ENCODE peak calls at places on chromosomes 4 and X, in six cellular contexts. One of them, this sample, is unnamed.

GRCh38 chr4:5710962-5711478 is at the start of gene EVC:
- DNase-seq in K562: peak; percentile 36
- DNase-seq in HepG2: peak; percentile 54
- DNase-seq in A549: peak; percentile 69
- DNase-seq in H1: peak; percentile 85
- DNase-seq in endothelial cell of umbilical vein: peak; percentile 67
- DNase-seq in this sample: peak; percentile 79

GRCh38 chr4:142815834-142816233 is 30.3 kb downstream of the INPP4B start:
- DNase-seq in HepG2: no peak
- DNase-seq in endothelial cell of umbilical vein: no peak
- DNase-seq in A549: no peak
- DNase-seq in H1: no peak
- DNase-seq in K562: no peak
- DNase-seq in this sample: no peak

GRCh38 chrX:13377537-13377936 is 57.7 kb upstream of the ATXN3L start:
- DNase-seq in HepG2: no peak
- DNase-seq in A549: no peak
- DNase-seq in endothelial cell of umbilical vein: no peak
- DNase-seq in K562: no peak
- DNase-seq in H1: no peak
- DNase-seq in this sample: no peak

GRCh38 chrX:93591398-93591797 is 82.0 kb downstream of the NAP1L3 start:
- DNase-seq in endothelial cell of umbilical vein: no peak
- DNase-seq in K562: no peak
- DNase-seq in H1: no peak
- DNase-seq in HepG2: no peak
- DNase-seq in A549: no peak
- DNase-seq in this sample: no peak

GRCh38 chr4:45317276-45317675 is 590.9 kb upstream of the GNPDA2 start:
- DNase-seq in K562: no peak
- DNase-seq in H1: no peak
- DNase-seq in A549: no peak
- DNase-seq in endothelial cell of umbilical vein: no peak
- DNase-seq in HepG2: no peak
- DNase-seq in this sample: no peak

GRCh38 chrX:103730746-103731508 is 20.2 kb downstream of the TMEM31 start:
- DNase-seq in HepG2: no peak
- DNase-seq in H1: no peak
- DNase-seq in A549: no peak
- DNase-seq in K562: no peak
- DNase-seq in endothelial cell of umbilical vein: peak; percentile 73
- DNase-seq in this sample: no peak

GRCh38 chr4:87007345-87008181 is 72.8 kb downstream of the AFF1 start:
- DNase-seq in K562: no peak
- DNase-seq in A549: no peak
- DNase-seq in endothelial cell of umbilical vein: peak; percentile 71
- DNase-seq in HepG2: no peak
- DNase-seq in H1: no peak
- DNase-seq in this sample: peak; percentile 48

GRCh38 chr4:71709961-71710360 is 73.9 kb downstream of the GC start:
- DNase-seq in A549: no peak
- DNase-seq in endothelial cell of umbilical vein: no peak
- DNase-seq in K562: no peak
- DNase-seq in HepG2: no peak
- DNase-seq in H1: no peak
- DNase-seq in this sample: no peak

GRCh38 chr4:1879491-1879890 is 8.3 kb downstream of the NSD2 start:
- DNase-seq in A549: no peak
- DNase-seq in endothelial cell of umbilical vein: no peak
- DNase-seq in HepG2: no peak
- DNase-seq in K562: no peak
- DNase-seq in H1: no peak
- DNase-seq in this sample: no peak

GRCh38 chr4:147777456-147778091 is 45.7 kb downstream of the ARHGAP10 start:
- DNase-seq in endothelial cell of umbilical vein: no peak
- DNase-seq in A549: peak; percentile 58
- DNase-seq in H1: no peak
- DNase-seq in HepG2: no peak
- DNase-seq in K562: no peak
- DNase-seq in this sample: no peak

GRCh38 chr4:8516996-8517550 is 63.1 kb upstream of the GPR78 start:
- DNase-seq in endothelial cell of umbilical vein: no peak
- DNase-seq in H1: no peak
- DNase-seq in K562: no peak
- DNase-seq in HepG2: no peak
- DNase-seq in A549: no peak
- DNase-seq in this sample: no peak

GRCh38 chr4:81255524-81255923 is 40.5 kb upstream of the PRKG2 start:
- DNase-seq in K562: no peak
- DNase-seq in HepG2: no peak
- DNase-seq in H1: no peak
- DNase-seq in A549: no peak
- DNase-seq in endothelial cell of umbilical vein: no peak
- DNase-seq in this sample: no peak

GRCh38 chr4:6354119-6354518 is 84.5 kb downstream of the WFS1 start:
- DNase-seq in A549: no peak
- DNase-seq in K562: no peak
- DNase-seq in HepG2: no peak
- DNase-seq in endothelial cell of umbilical vein: no peak
- DNase-seq in H1: no peak
- DNase-seq in this sample: no peak

GRCh38 chr4:106986486-106986885 is 49.6 kb downstream of the DKK2 start:
- DNase-seq in K562: no peak
- DNase-seq in HepG2: no peak
- DNase-seq in A549: no peak
- DNase-seq in H1: no peak
- DNase-seq in endothelial cell of umbilical vein: no peak
- DNase-seq in this sample: no peak

GRCh38 chrX:104913348-104913747 is 307.1 kb downstream of the TEX13A start:
- DNase-seq in HepG2: peak; percentile 1
- DNase-seq in A549: no peak
- DNase-seq in H1: no peak
- DNase-seq in K562: peak; percentile 5
- DNase-seq in endothelial cell of umbilical vein: peak; percentile 0
- DNase-seq in this sample: no peak

GRCh38 chr4:124890522-124890921 is 178.0 kb upstream of the ANKRD50 start:
- DNase-seq in HepG2: no peak
- DNase-seq in H1: no peak
- DNase-seq in K562: no peak
- DNase-seq in A549: no peak
- DNase-seq in endothelial cell of umbilical vein: no peak
- DNase-seq in this sample: no peak

GRCh38 chr4:20248155-20248558 is 3.5 kb upstream of the SLIT2 start:
- DNase-seq in HepG2: peak; percentile 1
- DNase-seq in endothelial cell of umbilical vein: peak; percentile 76
- DNase-seq in A549: no peak
- DNase-seq in H1: no peak
- DNase-seq in K562: no peak
- DNase-seq in this sample: no peak

GRCh38 chrX:49165901-49166881 is 3.6 kb downstream of the MAGIX start:
- DNase-seq in H1: peak; percentile 81
- DNase-seq in A549: no peak
- DNase-seq in endothelial cell of umbilical vein: peak; percentile 66
- DNase-seq in HepG2: no peak
- DNase-seq in K562: peak; percentile 60
- DNase-seq in this sample: peak; percentile 89

GRCh38 chr4:86921608-86922252 is 13.1 kb upstream of the AFF1 start:
- DNase-seq in H1: no peak
- DNase-seq in K562: no peak
- DNase-seq in A549: no peak
- DNase-seq in endothelial cell of umbilical vein: no peak
- DNase-seq in HepG2: no peak
- DNase-seq in this sample: no peak

GRCh38 chr4:187555174-187555573 is 440.4 kb upstream of the ZFP42 start:
- DNase-seq in HepG2: no peak
- DNase-seq in A549: no peak
- DNase-seq in endothelial cell of umbilical vein: no peak
- DNase-seq in K562: no peak
- DNase-seq in H1: no peak
- DNase-seq in this sample: no peak

GRCh38 chr4:134202136-134202535 is 547 bp upstream of the PABPC4L start:
- DNase-seq in HepG2: no peak
- DNase-seq in K562: no peak
- DNase-seq in endothelial cell of umbilical vein: no peak
- DNase-seq in H1: no peak
- DNase-seq in A549: no peak
- DNase-seq in this sample: no peak

GRCh38 chr4:26576171-26576829 is 7.6 kb upstream of the TBC1D19 start:
- DNase-seq in K562: no peak
- DNase-seq in A549: no peak
- DNase-seq in endothelial cell of umbilical vein: no peak
- DNase-seq in H1: no peak
- DNase-seq in HepG2: peak; percentile 34
- DNase-seq in this sample: no peak

GRCh38 chr4:6772223-6772928 is 10.2 kb upstream of the KIAA0232 start:
- DNase-seq in H1: no peak
- DNase-seq in endothelial cell of umbilical vein: no peak
- DNase-seq in HepG2: no peak
- DNase-seq in K562: no peak
- DNase-seq in A549: no peak
- DNase-seq in this sample: no peak

GRCh38 chrX:50111762-50112161 is 89.0 kb downstream of the AKAP4 start:
- DNase-seq in A549: no peak
- DNase-seq in H1: no peak
- DNase-seq in HepG2: no peak
- DNase-seq in K562: no peak
- DNase-seq in endothelial cell of umbilical vein: no peak
- DNase-seq in this sample: no peak

GRCh38 chr4:168831585-168831918 is 178.5 kb downstream of the CBR4 start:
- DNase-seq in K562: no peak
- DNase-seq in A549: no peak
- DNase-seq in H1: no peak
- DNase-seq in endothelial cell of umbilical vein: no peak
- DNase-seq in HepG2: no peak
- DNase-seq in this sample: no peak

GRCh38 chrX:150567645-150568319 is 639 bp upstream of the MTM1 start:
- DNase-seq in H1: no peak
- DNase-seq in HepG2: no peak
- DNase-seq in endothelial cell of umbilical vein: no peak
- DNase-seq in K562: no peak
- DNase-seq in A549: peak; percentile 18
- DNase-seq in this sample: no peak

GRCh38 chr4:151486166-151486565 is 77.2 kb downstream of the FHIP1A start:
- DNase-seq in HepG2: no peak
- DNase-seq in endothelial cell of umbilical vein: no peak
- DNase-seq in K562: no peak
- DNase-seq in A549: no peak
- DNase-seq in H1: no peak
- DNase-seq in this sample: no peak

GRCh38 chr4:185589067-185589844 is 53.9 kb upstream of the PDLIM3 start:
- DNase-seq in K562: no peak
- DNase-seq in HepG2: no peak
- DNase-seq in endothelial cell of umbilical vein: peak; percentile 78
- DNase-seq in A549: no peak
- DNase-seq in H1: no peak
- DNase-seq in this sample: no peak

GRCh38 chrX:63560601-63561218 is 209.6 kb upstream of the SPIN4 start:
- DNase-seq in K562: peak; percentile 46
- DNase-seq in H1: peak; percentile 55
- DNase-seq in A549: peak; percentile 60
- DNase-seq in HepG2: peak; percentile 81
- DNase-seq in endothelial cell of umbilical vein: peak; percentile 81
- DNase-seq in this sample: peak; percentile 62

GRCh38 chrX:63566856-63567255 is 215.7 kb upstream of the SPIN4 start:
- DNase-seq in HepG2: no peak
- DNase-seq in K562: no peak
- DNase-seq in A549: no peak
- DNase-seq in H1: no peak
- DNase-seq in endothelial cell of umbilical vein: no peak
- DNase-seq in this sample: no peak

GRCh38 chrX:63561425-63561824 is 210.3 kb upstream of the SPIN4 start:
- DNase-seq in A549: no peak
- DNase-seq in HepG2: no peak
- DNase-seq in H1: no peak
- DNase-seq in K562: peak; percentile 2
- DNase-seq in endothelial cell of umbilical vein: peak; percentile 15
- DNase-seq in this sample: no peak
- TF ChIP-seq JUN in A549: no peak
- TF ChIP-seq JUN in HepG2: no peak
- TF ChIP-seq JUN in H1: no peak
- TF ChIP-seq JUN in K562: no peak
- TF ChIP-seq JUN in endothelial cell of umbilical vein: no peak
- TF ChIP-seq JUN in this sample: no peak

DNA sequence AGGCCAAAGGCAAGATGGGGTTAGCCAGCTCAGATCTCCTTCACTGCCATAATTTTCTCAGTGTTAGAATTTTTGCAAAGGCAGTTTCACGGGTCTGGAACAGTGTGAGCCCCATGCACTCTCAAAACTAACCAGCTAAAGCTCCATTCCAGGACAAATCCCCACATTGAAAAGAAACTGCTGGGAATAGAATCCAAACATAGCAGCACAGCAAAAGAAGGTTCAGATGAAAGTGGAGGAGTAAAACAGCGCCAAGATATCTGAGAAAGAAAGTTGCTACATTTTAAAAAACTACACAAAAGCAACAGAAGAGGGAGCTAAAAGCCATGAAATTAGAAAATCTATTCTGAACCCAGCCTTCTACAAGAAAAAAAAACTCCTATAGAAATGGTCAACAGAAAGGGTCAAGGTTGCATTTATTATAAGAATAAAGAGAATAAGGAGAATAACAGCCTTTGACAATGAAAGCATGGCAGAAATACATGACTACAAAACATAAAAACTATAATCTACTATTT is 39.6 kb upstream of the SLC7A3 start:
- DNase-seq in A549: peak; percentile 13
- DNase-seq in endothelial cell of umbilical vein: peak; percentile 18
- DNase-seq in HepG2: peak; percentile 4
- DNase-seq in K562: peak; percentile 11
- DNase-seq in H1: no peak
- DNase-seq in this sample: no peak
- TF ChIP-seq JUN in A549: no peak
- TF ChIP-seq JUN in endothelial cell of umbilical vein: no peak
- TF ChIP-seq JUN in HepG2: no peak
- TF ChIP-seq JUN in K562: no peak
- TF ChIP-seq JUN in H1: no peak
- TF ChIP-seq JUN in this sample: no peak

GRCh38 chr4:121597346-121597934 is 99.3 kb downstream of the ANXA5 start:
- DNase-seq in HepG2: no peak
- DNase-seq in endothelial cell of umbilical vein: no peak
- DNase-seq in K562: no peak
- DNase-seq in A549: no peak
- DNase-seq in H1: no peak
- DNase-seq in this sample: no peak

GRCh38 chr4:121593760-121594159 is 103.0 kb downstream of the ANXA5 start:
- DNase-seq in H1: no peak
- DNase-seq in K562: no peak
- DNase-seq in HepG2: no peak
- DNase-seq in A549: no peak
- DNase-seq in endothelial cell of umbilical vein: no peak
- DNase-seq in this sample: no peak

GRCh38 chr4:121599049-121599448 is 97.7 kb downstream of the ANXA5 start:
- DNase-seq in endothelial cell of umbilical vein: peak; percentile 40
- DNase-seq in HepG2: no peak
- DNase-seq in K562: no peak
- DNase-seq in A549: no peak
- DNase-seq in H1: no peak
- DNase-seq in this sample: no peak

GRCh38 chr4:121594796-121595526 is 101.8 kb downstream of the ANXA5 start:
- DNase-seq in H1: no peak
- DNase-seq in K562: no peak
- DNase-seq in HepG2: no peak
- DNase-seq in A549: no peak
- DNase-seq in endothelial cell of umbilical vein: peak; percentile 91
- DNase-seq in this sample: no peak
- TF ChIP-seq JUN in H1: no peak
- TF ChIP-seq JUN in K562: no peak
- TF ChIP-seq JUN in HepG2: no peak
- TF ChIP-seq JUN in A549: no peak
- TF ChIP-seq JUN in endothelial cell of umbilical vein: no peak
- TF ChIP-seq JUN in this sample: no peak

GRCh38 chrX:29687687-29688086 is 527.7 kb upstream of the MAGEB2 start:
- DNase-seq in A549: no peak
- DNase-seq in HepG2: no peak
- DNase-seq in endothelial cell of umbilical vein: peak; percentile 58
- DNase-seq in K562: no peak
- DNase-seq in H1: no peak
- DNase-seq in this sample: no peak
- TF ChIP-seq JUN in A549: no peak
- TF ChIP-seq JUN in HepG2: no peak
- TF ChIP-seq JUN in endothelial cell of umbilical vein: no peak
- TF ChIP-seq JUN in K562: no peak
- TF ChIP-seq JUN in H1: no peak
- TF ChIP-seq JUN in this sample: no peak

This sample was measured in WTC11.